ENCODE peak calls at places on chromosomes 1 and 21, in nine cellular contexts. J is fibroblast of lung; O is naive thymus-derived CD4-positive, alpha-beta T cell; C is epithelial cell of prostate; Z is left ventricle myocardium inferior; E is K562; R is WERI-Rb-1; N is keratinocyte; T is uterus. L is an unnamed sample.

GRCh38 chr1:115092214-115092613 is 2.9 kb upstream of the TSPAN2 start:
- DNase-seq in T (no peak), C (no peak), E (no peak), J (no peak), O (no peak), R (no peak), Z (no peak), N (no peak), L (no peak)

GRCh38 chr1:224774378-224774777 is 155.1 kb upstream of the DNAH14 start:
- DNase-seq in N (no peak), T (no peak), R (no peak), Z (no peak), O (no peak), J (no peak), C (no peak), E (no peak), L (no peak)

GRCh38 chr1:41383094-41383852 is 22.0 kb downstream of the FOXO6 start:
- DNase-seq in O (no peak), Z (no peak), E (no peak), C (no peak), R (no peak), J (peak; percentile 48), T (no peak), N (no peak), L (no peak)

GRCh38 chr21:46069166-46069565 is 28.7 kb upstream of the COL6A2 start:
- DNase-seq in T (no peak), R (no peak), E (no peak), O (no peak), N (no peak), Z (no peak), J (no peak), C (no peak), L (peak; percentile 45)

GRCh38 chr21:18725653-18726052 is 322.1 kb upstream of the TMPRSS15 start:
- DNase-seq in J (no peak), E (peak; percentile 9), T (no peak), R (peak; percentile 23), C (no peak), N (no peak), O (no peak), Z (no peak), L (no peak)

GRCh38 chr1:56411484-56412180 is 167.7 kb downstream of the PLPP3 start:
- DNase-seq in R (no peak), T (peak; percentile 31), O (no peak), E (no peak), C (no peak), Z (peak; percentile 27), N (no peak), J (no peak), L (no peak)

GRCh38 chr1:7987528-7987927 is 26.0 kb downstream of the PARK7 start:
- DNase-seq in C (no peak), E (no peak), R (no peak), O (no peak), T (no peak), Z (no peak), N (no peak), J (no peak), L (no peak)

GRCh38 chr21:45528028-45528705 is 14.1 kb downstream of the SLC19A1 start:
- DNase-seq in T (no peak), Z (peak; percentile 9), O (no peak), N (no peak), E (no peak), J (no peak), C (no peak), R (no peak), L (no peak)

GRCh38 chr1:206925116-206925736 is 3.5 kb upstream of the FCMR start:
- DNase-seq in T (no peak), Z (no peak), N (no peak), C (no peak), E (peak; percentile 81), O (no peak), R (peak; percentile 43), J (no peak), L (no peak)

GRCh38 chr1:41843378-41843777 is 75.3 kb downstream of the HIVEP3 start:
- DNase-seq in J (peak; percentile 61), Z (no peak), C (no peak), E (no peak), R (no peak), N (no peak), O (no peak), T (no peak), L (no peak)

GRCh38 chr1:15849775-15850449 is 2.4 kb downstream of the SPEN start:
- DNase-seq in N (no peak), Z (peak; percentile 31), R (peak; percentile 94), O (peak; percentile 17), C (no peak), T (peak; percentile 63), E (peak; percentile 92), J (peak; percentile 46), L (no peak)

GRCh38 chr1:160522622-160523345 is at the start of gene SLAMF6:
- DNase-seq in J (no peak), T (no peak), E (peak; percentile 84), Z (no peak), O (peak; percentile 49), C (no peak), N (no peak), R (no peak), L (no peak)

GRCh38 chr21:45522986-45523385 is 19.3 kb downstream of the SLC19A1 start:
- DNase-seq in C (no peak), N (no peak), J (no peak), T (no peak), E (no peak), R (no peak), O (no peak), Z (no peak), L (no peak)

GRCh38 chr1:219312967-219313366 is 139.3 kb downstream of the LYPLAL1 start:
- DNase-seq in T (no peak), C (no peak), R (no peak), E (no peak), Z (no peak), J (peak; percentile 59), N (no peak), O (no peak), L (no peak)

GRCh38 chr1:169794530-169795416 is at the start of gene METTL18:
- DNase-seq in E (peak; percentile 98), C (peak; percentile 90), O (peak; percentile 92), J (peak; percentile 98), R (peak; percentile 85), Z (peak; percentile 89), N (peak; percentile 65), T (peak; percentile 88), L (peak; percentile 90)
- H3K27ac ChIP-seq in E (peak within 1 kb of the TSS; percentile 85), C (peak within 1 kb of the TSS; percentile 81), O (peak within 1 kb of the TSS; percentile 94), J (peak within 1 kb of the TSS; percentile 94), R (peak within 1 kb of the TSS; percentile 84), Z (peak within 1 kb of the TSS; percentile 96), N (peak within 1 kb of the TSS; percentile 93), T (peak within 1 kb of the TSS; percentile 93), L (peak within 1 kb of the TSS; percentile 89)

GRCh38 chr1:38670544-38671122 is 188.9 kb downstream of the RRAGC start:
- DNase-seq in T (no peak), Z (no peak), O (no peak), C (no peak), R (no peak), E (no peak), J (no peak), N (no peak), L (peak; percentile 36)

GRCh38 chr1:38677756-38678155 is 181.8 kb downstream of the RRAGC start:
- DNase-seq in E (no peak), Z (no peak), T (no peak), N (no peak), C (no peak), O (no peak), J (no peak), R (no peak), L (peak; percentile 17)

GRCh38 chr1:38677311-38677710 is 182.3 kb downstream of the RRAGC start:
- DNase-seq in C (no peak), Z (no peak), J (no peak), E (no peak), R (no peak), T (no peak), N (no peak), O (no peak), L (peak; percentile 41)

GRCh38 chr1:38671221-38671620 is 188.4 kb downstream of the RRAGC start:
- DNase-seq in N (no peak), J (no peak), R (no peak), O (no peak), E (no peak), C (no peak), T (no peak), Z (no peak), L (no peak)

GRCh38 chr1:38672692-38673091 is 186.9 kb downstream of the RRAGC start:
- DNase-seq in Z (no peak), O (no peak), N (no peak), C (no peak), E (no peak), R (no peak), T (no peak), J (no peak), L (no peak)
- H3K27ac ChIP-seq in Z (no peak overlapping the region), O (no peak overlapping the region), N (no peak overlapping the region), C (no peak overlapping the region), E (no peak overlapping the region), R (no peak overlapping the region), T (no peak overlapping the region), J (no peak overlapping the region), L (no peak overlapping the region)

GRCh38 chr1:234533975-234534876 is 55.2 kb upstream of the TARBP1 start:
- DNase-seq in O (no peak), Z (peak; percentile 94), J (peak; percentile 100), C (no peak), T (peak; percentile 98), R (no peak), E (no peak), N (no peak), L (peak; percentile 98)

GRCh38 chr1:234537236-234537635 is 58.3 kb upstream of the TARBP1 start:
- DNase-seq in E (no peak), N (no peak), C (no peak), Z (no peak), R (no peak), J (no peak), T (no peak), O (no peak), L (no peak)

GRCh38 chr1:234535208-234535607 is 56.2 kb upstream of the TARBP1 start:
- DNase-seq in E (no peak), T (no peak), O (no peak), C (no peak), N (no peak), J (no peak), Z (no peak), R (no peak), L (no peak)

GRCh38 chr1:234536756-234537155 is 57.8 kb upstream of the TARBP1 start:
- DNase-seq in J (no peak), C (no peak), O (no peak), Z (no peak), N (no peak), T (no peak), E (no peak), R (no peak), L (no peak)

GRCh38 chr1:234535763-234536515 is 57.0 kb upstream of the TARBP1 start:
- DNase-seq in T (peak; percentile 69), O (no peak), J (peak; percentile 75), R (no peak), N (no peak), C (no peak), Z (peak; percentile 69), E (no peak), L (peak; percentile 91)
- H3K27ac ChIP-seq in T (peak overlapping the region; percentile 100), O (no peak overlapping the region), J (peak overlapping the region; percentile 88), R (no peak overlapping the region), N (peak overlapping the region; percentile 92), C (no peak overlapping the region), Z (peak overlapping the region; percentile 98), E (no peak overlapping the region), L (peak overlapping the region; percentile 91)

DNA sequence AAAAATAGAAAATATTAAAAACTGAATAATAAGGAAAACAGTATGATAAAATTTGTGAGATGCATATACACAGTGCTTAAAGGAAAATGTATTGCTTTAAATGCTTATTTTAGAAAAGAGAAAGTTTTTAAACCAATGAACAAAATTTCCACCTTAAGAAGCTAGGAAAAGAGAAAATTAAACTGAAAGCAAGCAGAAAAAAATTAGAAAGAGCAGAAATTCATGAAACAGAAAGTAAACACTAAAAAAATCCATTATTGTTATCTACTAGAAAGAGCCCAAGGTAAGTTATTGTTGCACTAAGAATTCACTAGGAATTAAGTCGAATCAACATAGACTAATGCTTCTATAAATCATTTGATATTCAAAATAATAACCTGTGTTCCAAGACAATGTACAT is 67.7 kb downstream of the PIK3R3 start:
- DNase-seq in J (no peak), C (no peak), Z (no peak), R (no peak), O (no peak), T (no peak), N (no peak), E (no peak), L (no peak)
- H3K27ac ChIP-seq in J (no peak overlapping the region), C (no peak overlapping the region), Z (no peak overlapping the region), R (no peak overlapping the region), O (peak overlapping the region; percentile 11), T (no peak overlapping the region), N (no peak overlapping the region), E (no peak overlapping the region), L (no peak overlapping the region)